ENCODE peak calls at places on chromosomes 3 and 15, in four cellular contexts. One of them, this sample, is unnamed.

GRCh38 chr3:42556089-42556632 is 25.6 kb downstream of the SEC22C start:
- DNase-seq in A549: no peak
- DNase-seq in fibroblast of the aortic adventitia: no peak
- DNase-seq in HL-60: no peak
- DNase-seq in this sample: no peak

GRCh38 chr15:100002091-100002620 is 268.9 kb upstream of the LYSMD4 start:
- DNase-seq in fibroblast of the aortic adventitia: no peak
- DNase-seq in HL-60: no peak
- DNase-seq in A549: no peak
- DNase-seq in this sample: no peak

GRCh38 chr3:101813817-101814440 is 34.9 kb downstream of the NXPE3 start:
- DNase-seq in fibroblast of the aortic adventitia: peak; percentile 67
- DNase-seq in HL-60: no peak
- DNase-seq in A549: peak; percentile 20
- DNase-seq in this sample: peak; percentile 65

GRCh38 chr3:119310052-119310451 is 15.9 kb downstream of the ARHGAP31 start:
- DNase-seq in fibroblast of the aortic adventitia: peak; percentile 97
- DNase-seq in A549: no peak
- DNase-seq in HL-60: no peak
- DNase-seq in this sample: peak; percentile 98

GRCh38 chr3:170765419-170766078 is 104.4 kb downstream of the RPL22L1 start:
- DNase-seq in fibroblast of the aortic adventitia: no peak
- DNase-seq in HL-60: no peak
- DNase-seq in A549: no peak
- DNase-seq in this sample: no peak

GRCh38 chr15:85457392-85457968 is 77.1 kb downstream of the AKAP13 start:
- DNase-seq in HL-60: no peak
- DNase-seq in fibroblast of the aortic adventitia: no peak
- DNase-seq in A549: no peak
- DNase-seq in this sample: no peak

GRCh38 chr15:85329561-85330421 is 50.6 kb upstream of the AKAP13 start:
- DNase-seq in A549: peak; percentile 58
- DNase-seq in fibroblast of the aortic adventitia: peak; percentile 65
- DNase-seq in HL-60: no peak
- DNase-seq in this sample: peak; percentile 83

GRCh38 chr15:51094606-51095569 is at the start of gene TNFAIP8L3:
- DNase-seq in A549: peak; percentile 44
- DNase-seq in fibroblast of the aortic adventitia: peak; percentile 45
- DNase-seq in HL-60: no peak
- DNase-seq in this sample: no peak

GRCh38 chr3:5226783-5227182 is 39.3 kb downstream of the EDEM1 start:
- DNase-seq in HL-60: no peak
- DNase-seq in A549: no peak
- DNase-seq in fibroblast of the aortic adventitia: peak; percentile 71
- DNase-seq in this sample: peak; percentile 64

GRCh38 chr15:92118162-92118935 is 264.8 kb downstream of the SLCO3A1 start:
- DNase-seq in fibroblast of the aortic adventitia: peak; percentile 76
- DNase-seq in A549: no peak
- DNase-seq in HL-60: no peak
- DNase-seq in this sample: no peak

GRCh38 chr3:112247351-112247750 is 46.7 kb downstream of the SLC9C1 start:
- DNase-seq in fibroblast of the aortic adventitia: no peak
- DNase-seq in HL-60: no peak
- DNase-seq in A549: no peak
- DNase-seq in this sample: no peak

GRCh38 chr3:184230081-184230602 is 757 bp downstream of the VWA5B2 start:
- DNase-seq in HL-60: no peak
- DNase-seq in fibroblast of the aortic adventitia: no peak
- DNase-seq in A549: no peak
- DNase-seq in this sample: no peak

GRCh38 chr3:67940200-67940952 is 286.0 kb upstream of the SUCLG2 start:
- DNase-seq in HL-60: peak; percentile 4
- DNase-seq in fibroblast of the aortic adventitia: peak; percentile 6
- DNase-seq in A549: no peak
- DNase-seq in this sample: peak; percentile 48

GRCh38 chr3:192890348-192891335 is 27.0 kb downstream of the MB21D2 start:
- DNase-seq in A549: no peak
- DNase-seq in fibroblast of the aortic adventitia: no peak
- DNase-seq in HL-60: no peak
- DNase-seq in this sample: no peak
- H3K4me3 ChIP-seq in A549: no peak overlapping the region
- H3K4me3 ChIP-seq in fibroblast of the aortic adventitia: no peak overlapping the region
- H3K4me3 ChIP-seq in HL-60: no peak overlapping the region
- H3K4me3 ChIP-seq in this sample: no peak overlapping the region

GRCh38 chr15:77659350-77660321 is 26.9 kb upstream of the LINGO1 start:
- DNase-seq in A549: peak; percentile 91
- DNase-seq in HL-60: peak; percentile 48
- DNase-seq in fibroblast of the aortic adventitia: peak; percentile 81
- DNase-seq in this sample: peak; percentile 73
- H3K4me3 ChIP-seq in A549: peak overlapping the region; percentile 17
- H3K4me3 ChIP-seq in HL-60: no peak overlapping the region
- H3K4me3 ChIP-seq in fibroblast of the aortic adventitia: no peak overlapping the region
- H3K4me3 ChIP-seq in this sample: no peak overlapping the region

GRCh38 chr3:131025500-131025899 is 1.1 kb downstream of the ASTE1 start:
- DNase-seq in A549: no peak
- DNase-seq in HL-60: no peak
- DNase-seq in fibroblast of the aortic adventitia: no peak
- DNase-seq in this sample: no peak
- H3K4me3 ChIP-seq in A549: peak overlapping the region; percentile 61
- H3K4me3 ChIP-seq in HL-60: no peak overlapping the region
- H3K4me3 ChIP-seq in fibroblast of the aortic adventitia: peak overlapping the region; percentile 94
- H3K4me3 ChIP-seq in this sample: no peak overlapping the region

GRCh38 chr3:195537995-195538394 is 5.1 kb downstream of the PPP1R2 start:
- DNase-seq in HL-60: no peak
- DNase-seq in fibroblast of the aortic adventitia: no peak
- DNase-seq in A549: no peak
- DNase-seq in this sample: no peak
- H3K4me3 ChIP-seq in HL-60: no peak overlapping the region
- H3K4me3 ChIP-seq in fibroblast of the aortic adventitia: no peak overlapping the region
- H3K4me3 ChIP-seq in A549: no peak overlapping the region
- H3K4me3 ChIP-seq in this sample: no peak overlapping the region

DNA sequence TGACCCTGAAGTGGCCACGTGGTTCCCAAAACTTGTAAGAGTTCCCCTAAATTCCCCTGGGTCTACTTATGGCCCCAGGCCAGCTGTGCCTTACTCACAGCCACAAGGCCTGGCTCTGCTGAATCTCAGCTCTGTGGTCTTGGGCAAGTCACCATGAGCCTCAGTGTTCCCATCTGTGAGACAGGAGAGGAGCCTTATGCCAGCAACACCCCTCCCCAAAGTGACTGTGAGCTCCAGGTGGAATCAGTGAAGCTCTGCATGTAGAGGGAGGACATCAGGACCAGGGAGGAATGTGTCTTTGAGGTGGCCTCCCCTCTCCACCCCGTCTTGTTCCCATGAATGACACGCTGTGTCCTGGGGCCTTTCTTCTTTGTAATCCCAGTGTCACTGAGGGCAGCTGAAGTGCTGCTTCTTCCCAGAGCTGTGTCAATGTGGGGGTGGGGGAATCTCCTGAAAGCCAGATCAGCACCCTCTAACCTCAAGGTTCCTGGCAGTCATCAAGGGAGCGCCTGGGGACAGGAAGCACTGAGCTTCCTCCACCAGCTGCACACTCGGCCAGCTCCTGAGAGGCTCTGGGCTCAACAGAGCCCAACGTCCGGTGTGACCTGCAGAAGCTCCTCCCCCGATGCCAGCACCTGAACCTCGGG is 258.9 kb downstream of the UACA start:
- DNase-seq in fibroblast of the aortic adventitia: peak; percentile 90
- DNase-seq in A549: no peak
- DNase-seq in HL-60: peak; percentile 80
- DNase-seq in this sample: peak; percentile 65
- H3K4me3 ChIP-seq in fibroblast of the aortic adventitia: no peak overlapping the region
- H3K4me3 ChIP-seq in A549: no peak overlapping the region
- H3K4me3 ChIP-seq in HL-60: no peak overlapping the region
- H3K4me3 ChIP-seq in this sample: no peak overlapping the region

GRCh38 chr3:152559246-152559645 is 275.7 kb upstream of the P2RY1 start:
- DNase-seq in fibroblast of the aortic adventitia: no peak
- DNase-seq in HL-60: no peak
- DNase-seq in A549: no peak
- DNase-seq in this sample: no peak
- H3K4me3 ChIP-seq in fibroblast of the aortic adventitia: no peak overlapping the region
- H3K4me3 ChIP-seq in HL-60: no peak overlapping the region
- H3K4me3 ChIP-seq in A549: no peak overlapping the region
- H3K4me3 ChIP-seq in this sample: no peak overlapping the region

DNA sequence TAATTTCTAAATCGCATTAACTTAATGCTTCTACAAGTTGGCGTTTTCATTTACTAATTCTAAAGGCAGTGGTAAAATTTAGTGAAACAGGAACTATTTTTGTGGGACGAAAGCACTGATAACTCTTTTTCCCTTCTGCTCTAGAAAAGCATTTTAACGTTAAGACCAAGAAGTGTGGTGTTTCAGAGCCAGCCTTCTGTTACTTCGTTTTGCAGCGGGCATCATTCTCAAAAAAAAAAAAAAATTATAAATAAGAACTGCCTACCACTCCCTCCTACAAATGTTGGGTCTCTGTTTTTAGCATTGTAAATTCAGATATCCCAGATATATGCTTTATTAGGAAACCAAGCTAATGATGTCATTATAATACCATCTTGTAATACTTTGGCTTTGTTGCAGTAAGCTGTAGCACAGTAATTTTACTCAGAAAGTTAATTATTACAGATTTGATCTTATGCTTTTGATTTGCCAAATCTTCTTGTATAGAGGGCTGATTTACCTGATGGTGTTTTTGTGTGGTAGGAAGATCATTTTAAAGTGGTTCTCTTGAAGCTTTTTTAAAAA is 1.6 kb downstream of the ATP11B start:
- DNase-seq in HL-60: no peak
- DNase-seq in A549: no peak
- DNase-seq in fibroblast of the aortic adventitia: peak; percentile 25
- DNase-seq in this sample: no peak
- H3K4me3 ChIP-seq in HL-60: peak overlapping the region; percentile 60
- H3K4me3 ChIP-seq in A549: peak overlapping the region; percentile 98
- H3K4me3 ChIP-seq in fibroblast of the aortic adventitia: peak overlapping the region; percentile 98
- H3K4me3 ChIP-seq in this sample: peak overlapping the region; percentile 87

GRCh38 chr3:138477120-138477519 is 42.7 kb downstream of the ESYT3 start:
- DNase-seq in A549: no peak
- DNase-seq in fibroblast of the aortic adventitia: no peak
- DNase-seq in HL-60: no peak
- DNase-seq in this sample: no peak
- H3K4me3 ChIP-seq in A549: no peak overlapping the region
- H3K4me3 ChIP-seq in fibroblast of the aortic adventitia: no peak overlapping the region
- H3K4me3 ChIP-seq in HL-60: no peak overlapping the region
- H3K4me3 ChIP-seq in this sample: no peak overlapping the region

GRCh38 chr15:68581725-68582124 is 2.9 kb downstream of the CORO2B start:
- DNase-seq in HL-60: no peak
- DNase-seq in A549: no peak
- DNase-seq in fibroblast of the aortic adventitia: no peak
- DNase-seq in this sample: no peak

GRCh38 chr15:68583321-68583720 is 4.5 kb downstream of the CORO2B start:
- DNase-seq in fibroblast of the aortic adventitia: no peak
- DNase-seq in A549: no peak
- DNase-seq in HL-60: no peak
- DNase-seq in this sample: no peak

GRCh38 chr15:68580883-68581155 is 2.0 kb downstream of the CORO2B start:
- DNase-seq in HL-60: no peak
- DNase-seq in fibroblast of the aortic adventitia: no peak
- DNase-seq in A549: no peak
- DNase-seq in this sample: no peak

GRCh38 chr15:68582864-68583263 is 4.1 kb downstream of the CORO2B start:
- DNase-seq in fibroblast of the aortic adventitia: no peak
- DNase-seq in HL-60: no peak
- DNase-seq in A549: no peak
- DNase-seq in this sample: no peak

DNA sequence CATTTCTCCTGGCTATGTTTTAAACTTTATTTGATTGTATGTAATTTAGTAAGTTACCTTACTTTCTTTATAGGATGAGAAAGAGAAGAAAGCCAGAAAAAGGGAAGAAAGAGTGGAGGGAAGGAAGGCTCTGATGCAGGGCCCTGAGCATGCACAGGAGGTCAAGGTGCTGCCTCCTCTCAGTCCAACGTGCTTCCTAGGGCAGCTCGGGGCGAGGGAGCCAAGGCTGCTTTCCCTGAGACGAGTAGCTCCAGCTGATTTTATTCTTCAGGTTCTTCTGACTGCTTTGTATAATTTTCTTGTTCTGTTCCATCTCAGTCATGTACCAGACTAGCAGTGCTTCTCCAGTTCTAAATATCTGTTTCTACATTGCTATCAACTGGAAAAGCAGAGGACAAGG is 3.4 kb downstream of the CORO2B start:
- DNase-seq in fibroblast of the aortic adventitia: no peak
- DNase-seq in A549: no peak
- DNase-seq in HL-60: no peak
- DNase-seq in this sample: no peak
- H3K4me3 ChIP-seq in fibroblast of the aortic adventitia: no peak overlapping the region
- H3K4me3 ChIP-seq in A549: no peak overlapping the region
- H3K4me3 ChIP-seq in HL-60: no peak overlapping the region
- H3K4me3 ChIP-seq in this sample: no peak overlapping the region

DNA sequence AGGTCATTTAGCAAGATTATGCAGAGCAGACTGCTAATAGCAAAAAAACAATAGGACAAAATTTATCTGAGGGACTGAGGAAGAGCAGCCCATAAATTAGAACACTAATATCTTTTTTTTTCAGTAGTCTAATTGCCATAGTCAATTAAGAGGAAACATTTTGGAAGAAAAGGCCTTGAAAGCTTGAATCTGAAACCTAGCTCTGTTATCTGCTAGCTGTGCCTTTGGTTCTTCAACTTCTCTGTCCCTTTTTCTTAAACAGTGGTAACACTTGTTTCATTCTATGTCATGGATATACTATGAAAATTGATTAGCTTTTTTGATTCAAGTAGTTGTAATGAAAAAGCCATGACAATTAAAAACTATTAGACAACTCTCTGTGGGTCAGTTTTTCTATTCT is 1.7 kb downstream of the ATR start:
- DNase-seq in fibroblast of the aortic adventitia: no peak
- DNase-seq in A549: no peak
- DNase-seq in HL-60: no peak
- DNase-seq in this sample: no peak
- H3K4me3 ChIP-seq in fibroblast of the aortic adventitia: peak overlapping the region; percentile 9
- H3K4me3 ChIP-seq in A549: no peak overlapping the region
- H3K4me3 ChIP-seq in HL-60: no peak overlapping the region
- H3K4me3 ChIP-seq in this sample: no peak overlapping the region

This sample was measured in choroid plexus epithelial cell.